ENCODE peak calls at places on chromosomes 2 and 18, in ten cellular contexts. X is mucosa of gallbladder; P is cardiac fibroblast; C is tibial nerve; D is tibial artery; K is fibroblast of villous mesenchyme; U is effector memory CD8-positive, alpha-beta T cell; F is EL; H is astrocyte of the hippocampus; Y is iris pigment epithelial cell. S is an unnamed sample.

GRCh38 chr2:182015334-182016109 is 29.9 kb downstream of the PPP1R1C start:
- DNase-seq in H (peak; percentile 30), C (no peak), P (no peak), K (no peak), X (no peak), F (peak; percentile 44), Y (peak; percentile 41), U (no peak), D (no peak), S (no peak)

GRCh38 chr2:235085476-235085875 is 133.7 kb downstream of the SH3BP4 start:
- DNase-seq in D (no peak), X (no peak), K (peak; percentile 19), P (no peak), F (peak; percentile 28), H (no peak), C (no peak), Y (peak; percentile 29), U (no peak), S (no peak)

GRCh38 chr2:11347403-11347965 is 3.0 kb upstream of the ROCK2 start:
- DNase-seq in F (no peak), C (no peak), Y (no peak), K (no peak), X (no peak), H (no peak), U (no peak), D (no peak), P (no peak), S (no peak)

GRCh38 chr2:74006424-74006823 is 21.7 kb downstream of the TET3 start:
- DNase-seq in U (no peak), Y (no peak), X (no peak), H (no peak), F (no peak), C (no peak), D (no peak), K (peak; percentile 86), P (no peak), S (no peak)

GRCh38 chr2:238488347-238488826 is 61.7 kb downstream of the ASB1 start:
- DNase-seq in P (no peak), F (no peak), H (no peak), U (no peak), X (no peak), D (no peak), K (peak; percentile 7), Y (no peak), C (no peak), S (no peak)

GRCh38 chr2:84894758-84895520 is 10.5 kb upstream of the TMSB10 start:
- DNase-seq in X (no peak), K (peak; percentile 37), H (peak; percentile 31), F (peak; percentile 82), C (no peak), U (no peak), D (no peak), P (peak; percentile 62), Y (peak; percentile 32), S (peak; percentile 54)

GRCh38 chr2:182597570-182597969 is 118.5 kb upstream of the DNAJC10 start:
- DNase-seq in F (no peak), U (no peak), C (no peak), X (no peak), D (no peak), Y (no peak), K (peak; percentile 29), P (peak; percentile 72), H (no peak), S (no peak)

GRCh38 chr2:235360446-235360845 is 133.4 kb upstream of the AGAP1 start:
- DNase-seq in P (no peak), H (no peak), Y (no peak), K (no peak), X (no peak), F (no peak), C (no peak), D (no peak), U (no peak), S (no peak)

GRCh38 chr18:36338420-36338933 is 41.0 kb downstream of the FHOD3 start:
- DNase-seq in U (no peak), K (no peak), C (no peak), F (no peak), X (no peak), D (no peak), H (no peak), Y (no peak), P (no peak), S (no peak)

GRCh38 chr2:197909377-197909776 is 105.0 kb downstream of the PLCL1 start:
- DNase-seq in Y (peak; percentile 38), X (no peak), C (no peak), K (peak; percentile 32), D (no peak), P (peak; percentile 73), U (no peak), F (peak; percentile 82), H (peak; percentile 81), S (no peak)

GRCh38 chr2:157269060-157269459 is 11.6 kb downstream of the GALNT5 start:
- DNase-seq in X (no peak), C (no peak), U (no peak), Y (no peak), D (no peak), F (no peak), K (no peak), P (no peak), H (no peak), S (no peak)

GRCh38 chr2:190722061-190722759 is 73.3 kb downstream of the NAB1 start:
- DNase-seq in P (peak; percentile 54), Y (no peak), K (no peak), D (no peak), H (no peak), U (no peak), X (no peak), F (no peak), C (no peak), S (no peak)

GRCh38 chr2:69380072-69380917 is 6.7 kb downstream of the GFPT1 start:
- DNase-seq in C (no peak), P (peak; percentile 53), K (no peak), Y (peak; percentile 20), U (no peak), F (peak; percentile 17), H (no peak), D (no peak), X (no peak), S (no peak)

GRCh38 chr2:67476808-67477790 is 80.0 kb downstream of the ETAA1 start:
- DNase-seq in U (no peak), X (no peak), D (no peak), K (peak; percentile 67), F (peak; percentile 53), H (peak; percentile 55), Y (peak; percentile 63), P (peak; percentile 79), C (no peak), S (peak; percentile 37)

GRCh38 chr2:134736167-134736885 is 17.5 kb upstream of the TMEM163 start:
- DNase-seq in C (no peak), P (peak; percentile 86), H (peak; percentile 92), K (peak; percentile 30), F (peak; percentile 91), D (no peak), X (no peak), Y (peak; percentile 83), U (no peak), S (peak; percentile 78)

GRCh38 chr2:16046649-16047048 is 106.3 kb downstream of the MYCN start:
- DNase-seq in Y (no peak), D (no peak), K (no peak), C (no peak), F (no peak), H (no peak), X (no peak), P (no peak), U (no peak), S (no peak)

GRCh38 chr2:68645523-68645922 is 2.1 kb downstream of the PROKR1 start:
- DNase-seq in Y (no peak), X (no peak), K (no peak), U (no peak), C (no peak), H (peak; percentile 59), F (peak; percentile 30), P (peak; percentile 22), D (no peak), S (no peak)

GRCh38 chr2:187826023-187826422 is 271.8 kb upstream of the TFPI start:
- DNase-seq in P (no peak), U (no peak), D (no peak), H (peak; percentile 81), X (no peak), F (peak; percentile 60), C (no peak), Y (no peak), K (no peak), S (no peak)

GRCh38 chr2:99911711-99912110 is 230.7 kb downstream of the AFF3 start:
- DNase-seq in U (no peak), F (peak; percentile 14), P (no peak), C (no peak), X (no peak), D (no peak), Y (no peak), K (no peak), H (peak; percentile 9), S (no peak)

GRCh38 chr2:224408676-224409075 is 6.8 kb upstream of the FAM124B start:
- DNase-seq in D (no peak), U (no peak), H (no peak), K (no peak), Y (no peak), P (no peak), X (no peak), C (no peak), F (no peak), S (no peak)

GRCh38 chr2:119246884-119247843 is 23.5 kb downstream of the STEAP3 start:
- DNase-seq in H (no peak), Y (no peak), F (no peak), C (no peak), P (no peak), D (no peak), X (no peak), K (no peak), U (no peak), S (peak; percentile 6)

GRCh38 chr18:24414349-24415003 is 12.0 kb upstream of the IMPACT start:
- DNase-seq in F (no peak), K (no peak), D (no peak), X (no peak), P (no peak), H (no peak), U (no peak), C (no peak), Y (no peak), S (no peak)

GRCh38 chr18:48576454-48576766 is 37.6 kb downstream of the CTIF start:
- DNase-seq in D (no peak), Y (no peak), C (no peak), P (no peak), U (no peak), K (no peak), X (no peak), H (peak; percentile 74), F (no peak), S (no peak)

GRCh38 chr2:45275806-45276205 is 266.6 kb upstream of the SIX2 start:
- DNase-seq in P (no peak), Y (no peak), D (no peak), U (no peak), X (no peak), C (no peak), K (no peak), H (no peak), F (no peak), S (no peak)

GRCh38 chr2:236572482-236572881 is 2.9 kb downstream of the ACKR3 start:
- DNase-seq in Y (peak; percentile 6), X (no peak), P (no peak), U (no peak), D (peak; percentile 63), F (no peak), C (no peak), K (no peak), H (peak; percentile 28), S (no peak)

GRCh38 chr2:109285244-109285651 is 156.2 kb downstream of the SH3RF3 start:
- DNase-seq in H (peak; percentile 93), C (no peak), P (peak; percentile 39), X (no peak), F (peak; percentile 28), Y (peak; percentile 41), U (no peak), K (peak; percentile 25), D (no peak), S (no peak)

GRCh38 chr18:59877366-59877765 is 22.4 kb upstream of the PMAIP1 start:
- DNase-seq in P (no peak), K (peak; percentile 58), X (no peak), Y (no peak), F (no peak), U (no peak), C (no peak), D (no peak), H (no peak), S (no peak)

S was measured in OCI-LY7.